ENCODE peak calls at places on chromosomes 11 and 22, in ten cellular contexts. G, Z, O, V, A, B, C, J, D and K are unnamed samples.

GRCh38 chr11:12692238-12693074 is 18.2 kb downstream of the TEAD1 start:
- DNase-seq in D (peak; percentile 96), V (peak; percentile 82), B (peak; percentile 72), A (peak; percentile 50), Z (peak; percentile 81), J (no peak), O (peak; percentile 73), G (peak; percentile 90), C (peak; percentile 93), K (no peak)

GRCh38 chr22:25386538-25386884 is 167.1 kb downstream of the CRYBB2 start:
- DNase-seq in J (no peak), G (no peak), O (no peak), A (no peak), B (no peak), V (no peak), C (no peak), D (no peak), Z (no peak), K (no peak)

GRCh38 chr11:86292912-86293606 is 9.0 kb upstream of the HIKESHI start:
- DNase-seq in B (no peak), G (no peak), O (no peak), D (no peak), Z (no peak), C (no peak), V (no peak), A (no peak), J (peak; percentile 43), K (peak; percentile 29)

GRCh38 chr11:19093976-19094375 is 23.0 kb upstream of the ZDHHC13 start:
- DNase-seq in V (no peak), J (no peak), A (peak; percentile 59), G (no peak), B (no peak), O (no peak), Z (no peak), C (no peak), D (peak; percentile 19), K (no peak)

GRCh38 chr22:39230261-39231196 is 14.3 kb downstream of the PDGFB start:
- DNase-seq in O (no peak), G (no peak), C (no peak), Z (peak; percentile 57), B (no peak), D (no peak), V (no peak), J (no peak), A (no peak), K (no peak)

GRCh38 chr11:67060111-67060522 is 3.5 kb downstream of the RHOD start:
- DNase-seq in C (no peak), A (peak; percentile 73), O (peak; percentile 57), J (no peak), D (no peak), Z (no peak), V (no peak), B (no peak), G (peak; percentile 45), K (no peak)

GRCh38 chr11:65952052-65952521 is 6.8 kb downstream of the TSGA10IP start:
- DNase-seq in G (no peak), Z (no peak), D (no peak), B (no peak), C (no peak), O (no peak), J (no peak), V (no peak), A (peak; percentile 58), K (no peak)

GRCh38 chr11:86202013-86202336 is 42.6 kb upstream of the EED start:
- DNase-seq in G (no peak), Z (no peak), C (no peak), B (no peak), J (peak; percentile 34), A (no peak), O (no peak), D (no peak), V (no peak), K (no peak)

GRCh38 chr11:121508449-121508848 is 55.7 kb upstream of the SORL1-AS1 start:
- DNase-seq in A (no peak), V (no peak), Z (no peak), O (no peak), J (no peak), C (no peak), D (no peak), B (no peak), G (no peak), K (no peak)

GRCh38 chr22:41403532-41404318 is 22.0 kb downstream of the TEF start:
- DNase-seq in G (peak; percentile 73), Z (peak; percentile 82), O (peak; percentile 84), D (peak; percentile 84), A (peak; percentile 72), B (peak; percentile 95), V (peak; percentile 75), C (peak; percentile 96), J (peak; percentile 94), K (peak; percentile 94)

GRCh38 chr11:33475999-33476398 is 218.8 kb downstream of the HIPK3 start:
- DNase-seq in C (peak; percentile 29), D (peak; percentile 90), V (peak; percentile 16), G (peak; percentile 58), Z (no peak), A (peak; percentile 69), J (no peak), O (no peak), B (peak; percentile 48), K (no peak)

GRCh38 chr11:132258865-132259264 is 888.5 kb downstream of the NTM start:
- DNase-seq in O (no peak), A (peak; percentile 36), Z (no peak), C (no peak), G (peak; percentile 75), B (no peak), J (no peak), D (peak; percentile 16), V (no peak), K (no peak)

GRCh38 chr11:15591112-15591537 is 476.4 kb downstream of the INSC start:
- DNase-seq in C (no peak), J (no peak), G (no peak), O (no peak), B (no peak), V (no peak), A (no peak), Z (no peak), D (no peak), K (no peak)

GRCh38 chr11:48090174-48090573 is 109.8 kb downstream of the PTPRJ start:
- DNase-seq in B (no peak), C (no peak), O (no peak), J (no peak), D (no peak), G (no peak), Z (no peak), V (no peak), A (no peak), K (no peak)

GRCh38 chr11:23765862-23766261 is 731.0 kb upstream of the LUZP2 start:
- DNase-seq in O (no peak), V (no peak), C (no peak), J (no peak), B (no peak), D (peak; percentile 35), Z (no peak), A (peak; percentile 27), G (peak; percentile 35), K (no peak)

DNA sequence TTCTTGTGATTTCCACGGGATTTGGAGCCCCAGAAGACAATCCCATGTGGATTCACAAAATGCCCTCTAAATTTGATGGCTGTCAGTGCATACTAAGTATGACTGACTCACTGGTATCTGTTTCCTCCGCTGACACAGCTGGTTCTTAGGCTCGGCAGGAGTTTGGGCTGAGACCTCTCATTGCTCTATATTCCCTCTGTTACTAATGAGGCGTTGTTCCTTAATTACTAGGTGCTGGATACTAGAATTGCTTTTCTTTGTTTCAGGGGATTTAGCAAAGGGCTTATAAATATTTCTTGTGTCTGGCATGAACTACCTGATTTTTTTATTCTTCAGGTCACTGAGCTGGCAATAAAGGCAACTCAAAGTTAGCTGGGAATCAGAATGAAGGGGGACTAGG is 53.2 kb upstream of the EHF start:
- DNase-seq in J (no peak), D (no peak), Z (no peak), A (no peak), B (no peak), C (no peak), V (no peak), O (no peak), G (no peak), K (no peak)
- TF ChIP-seq CTCF in J (no peak), D (no peak), Z (no peak), A (no peak), B (no peak), C (no peak), V (no peak), O (no peak), G (no peak), K (no peak)

DNA sequence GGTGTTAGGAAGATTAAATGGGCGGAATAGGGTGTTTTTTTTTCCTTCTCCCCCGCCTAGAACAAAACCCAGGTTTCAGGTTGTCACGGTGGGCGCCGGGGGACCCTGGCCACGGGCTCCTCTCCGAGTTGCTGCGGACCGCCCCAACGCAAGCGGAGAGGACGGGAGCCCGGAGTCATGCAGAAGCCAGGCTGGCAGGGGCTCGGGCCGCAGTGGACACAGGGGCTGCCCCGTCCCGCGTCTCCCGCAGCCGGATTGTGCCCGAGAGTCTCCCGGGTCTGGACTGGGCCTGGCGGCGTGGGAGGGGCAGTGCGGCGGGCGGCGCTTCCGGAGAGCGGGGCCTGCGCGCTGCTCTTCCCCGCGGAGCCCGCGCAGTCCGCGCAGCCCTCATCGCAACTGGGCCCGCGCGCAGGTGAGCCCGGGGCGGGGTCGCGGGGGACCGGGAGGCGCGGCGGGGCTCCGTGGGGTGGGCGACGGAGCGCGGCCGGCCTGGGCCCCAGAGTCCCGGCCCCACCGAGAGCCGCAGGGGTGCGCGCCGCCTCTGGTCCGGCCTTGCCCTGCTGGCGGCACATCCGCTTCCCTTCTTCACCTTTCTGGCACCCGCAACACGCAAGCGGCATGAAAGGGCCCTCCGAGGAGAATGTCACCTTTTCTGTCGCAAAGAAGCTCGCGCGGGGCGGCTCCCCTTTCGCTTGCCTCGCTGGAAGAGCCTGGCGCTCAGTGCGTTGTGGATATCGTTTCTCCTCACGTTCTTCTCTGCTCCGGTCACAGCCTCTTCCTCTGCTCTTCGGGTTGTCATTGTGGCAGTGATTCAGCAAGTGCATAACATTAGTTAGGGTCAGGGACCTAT is at the start of gene TIRAP:
- DNase-seq in D (peak; percentile 42), B (peak; percentile 44), V (peak; percentile 41), A (no peak), O (peak; percentile 69), Z (peak; percentile 73), G (peak; percentile 19), C (peak; percentile 73), J (peak; percentile 74), K (peak; percentile 80)
- TF ChIP-seq CTCF in D (peak; percentile 13), B (no peak), V (no peak), A (no peak), O (no peak), Z (no peak), G (peak; percentile 1), C (no peak), J (no peak), K (no peak)

GRCh38 chr11:94762208-94762607 is 5.9 kb upstream of the AMOTL1 start:
- DNase-seq in B (peak; percentile 49), O (peak; percentile 28), J (no peak), D (no peak), C (no peak), G (no peak), Z (no peak), V (no peak), A (no peak), K (no peak)
- TF ChIP-seq CTCF in B (peak; percentile 26), O (peak; percentile 34), J (no peak), D (no peak), C (no peak), G (peak; percentile 55), Z (no peak), V (no peak), A (peak; percentile 38), K (peak; percentile 6)

DNA sequence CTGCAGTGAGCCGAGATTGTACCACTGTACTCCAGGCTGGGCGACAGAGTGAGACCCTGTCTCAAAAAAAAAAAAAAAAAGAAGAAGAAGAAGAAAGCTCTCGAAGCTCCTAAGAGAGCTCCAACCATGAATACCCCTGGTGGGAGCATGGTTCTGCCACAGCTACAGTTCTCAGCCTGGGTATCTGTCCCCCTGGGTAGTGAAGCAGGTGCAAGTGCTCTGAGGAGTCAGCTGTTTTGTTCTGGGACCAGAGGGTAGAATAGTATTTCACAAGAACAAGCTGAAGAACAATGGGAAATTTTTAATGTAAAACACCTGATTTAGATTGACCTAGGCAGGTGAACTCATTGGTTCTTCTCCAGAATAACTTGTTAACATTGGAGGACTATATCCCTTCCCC is 4.3 kb upstream of the HYOU1 start:
- DNase-seq in Z (no peak), J (no peak), D (no peak), B (no peak), O (no peak), C (no peak), V (no peak), G (no peak), A (no peak), K (no peak)
- TF ChIP-seq CTCF in Z (no peak), J (no peak), D (no peak), B (no peak), O (no peak), C (no peak), V (no peak), G (no peak), A (no peak), K (no peak)